ENCODE peak calls at places on chromosome 3, in seven cellular contexts. X is choroid plexus epithelial cell; J is gastrocnemius medialis; Z is transverse colon; P is foreskin fibroblast; K is adrenal gland; A is CD8-positive, alpha-beta T cell. M is an unnamed sample.

GRCh38 chr3:178397836-178398235 is 138.4 kb upstream of the KCNMB2 start:
- DNase-seq in Z (no peak), K (no peak), J (no peak), P (no peak), A (no peak), X (no peak), M (peak; percentile 15)

GRCh38 chr3:160278210-160278609 is 53.0 kb downstream of the C3orf80 start:
- DNase-seq in A (no peak), Z (no peak), X (no peak), J (no peak), P (no peak), K (no peak), M (no peak)

GRCh38 chr3:142211034-142211433 is 14.4 kb downstream of the GK5 start:
- DNase-seq in K (no peak), J (no peak), X (peak; percentile 43), P (peak; percentile 23), A (no peak), Z (no peak), M (peak; percentile 50)

GRCh38 chr3:155111971-155112370 is 31.9 kb downstream of the MME start:
- DNase-seq in X (no peak), P (no peak), Z (no peak), A (no peak), K (no peak), J (no peak), M (no peak)

GRCh38 chr3:42872718-42873117 is 3.0 kb downstream of the CYP8B1 start:
- DNase-seq in K (no peak), P (no peak), Z (no peak), X (no peak), J (no peak), A (no peak), M (peak; percentile 30)

GRCh38 chr3:117133066-117133465 is 423.5 kb downstream of the TUSC7 start:
- DNase-seq in Z (no peak), J (no peak), K (no peak), A (no peak), P (peak; percentile 13), X (no peak), M (no peak)

GRCh38 chr3:197364410-197365071 is 66.1 kb upstream of the DLG1 start:
- DNase-seq in A (no peak), X (no peak), Z (no peak), P (peak; percentile 26), J (no peak), K (no peak), M (no peak)

GRCh38 chr3:173191611-173192010 is 50.6 kb upstream of the SPATA16 start:
- DNase-seq in K (no peak), J (no peak), P (no peak), X (peak; percentile 1), Z (no peak), A (no peak), M (peak; percentile 2)

GRCh38 chr3:73621388-73621787 is 3.4 kb downstream of the PDZRN3 start:
- DNase-seq in X (peak; percentile 22), J (peak; percentile 32), A (no peak), Z (no peak), K (no peak), P (peak; percentile 41), M (no peak)

GRCh38 chr3:31472479-31473390 is 60.0 kb upstream of the STT3B start:
- DNase-seq in X (peak; percentile 96), A (peak; percentile 21), Z (no peak), J (no peak), K (no peak), P (peak; percentile 3), M (peak; percentile 78)

GRCh38 chr3:67875338-67875737 is 220.9 kb upstream of the SUCLG2 start:
- DNase-seq in J (no peak), P (peak; percentile 60), X (no peak), Z (no peak), K (peak; percentile 68), A (no peak), M (peak; percentile 22)

GRCh38 chr3:187318819-187319616 is 27.5 kb upstream of the MASP1 start:
- DNase-seq in J (no peak), K (peak; percentile 55), X (peak; percentile 89), P (peak; percentile 86), A (peak; percentile 30), Z (peak; percentile 26), M (peak; percentile 79)

GRCh38 chr3:69113536-69113935 is 8.9 kb downstream of the LMOD3 start:
- DNase-seq in A (no peak), J (no peak), P (peak; percentile 39), Z (no peak), X (no peak), K (no peak), M (peak; percentile 28)

GRCh38 chr3:150140614-150141321 is 170.1 kb upstream of the PFN2 start:
- DNase-seq in P (no peak), X (no peak), A (no peak), J (no peak), Z (no peak), K (peak; percentile 52), M (no peak)

GRCh38 chr3:192639987-192640386 is 87.4 kb downstream of the FGF12 start:
- DNase-seq in Z (no peak), A (no peak), K (no peak), X (no peak), J (no peak), P (no peak), M (no peak)

GRCh38 chr3:117788086-117788485 is 1078.5 kb downstream of the TUSC7 start:
- DNase-seq in A (no peak), J (no peak), X (peak; percentile 90), Z (no peak), P (peak; percentile 94), K (peak; percentile 79), M (peak; percentile 52)

DNA sequence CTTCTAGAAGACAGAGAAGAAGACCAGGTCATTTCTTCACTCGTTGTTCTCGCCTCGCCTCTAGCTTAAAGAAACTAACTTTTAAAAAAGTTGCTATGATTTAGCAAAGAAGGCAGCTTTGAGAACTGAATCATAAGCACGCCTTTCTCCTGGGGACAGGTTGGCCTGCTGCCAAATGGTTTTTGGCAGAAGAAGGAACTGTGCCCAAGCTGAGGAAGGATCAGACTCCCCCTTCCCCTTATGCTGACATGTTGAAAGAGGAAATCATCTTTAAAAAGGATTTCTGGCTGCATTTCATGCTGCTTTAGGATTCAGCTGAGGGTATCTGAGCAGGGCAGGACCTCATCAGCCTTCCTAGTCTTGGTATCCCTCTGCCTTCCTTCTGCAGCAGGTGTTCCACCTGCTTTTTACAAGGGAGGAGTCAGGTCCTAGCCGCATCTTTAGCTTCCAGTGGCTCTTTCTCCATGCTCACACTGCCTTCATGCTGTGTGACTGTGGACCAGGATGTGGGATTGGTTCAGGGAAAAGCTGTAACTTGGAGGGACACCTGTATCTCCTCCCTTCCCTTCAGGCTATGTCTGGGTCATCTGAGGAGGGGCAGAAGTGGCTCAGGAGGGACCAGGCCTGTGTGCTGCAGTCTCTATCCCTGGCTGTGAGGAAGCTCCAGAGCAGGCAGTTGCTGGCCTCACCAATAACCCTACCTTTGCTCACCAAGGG is 34.1 kb upstream of the HACD2 start:
- DNase-seq in Z (peak; percentile 60), K (peak; percentile 78), J (peak; percentile 20), P (peak; percentile 88), A (no peak), X (peak; percentile 84), M (peak; percentile 87)
- H3K4me3 ChIP-seq in Z (peak overlapping the region; percentile 7), K (no peak overlapping the region), J (no peak overlapping the region), P (no peak overlapping the region), A (no peak overlapping the region), X (no peak overlapping the region), M (no peak overlapping the region)

GRCh38 chr3:114155370-114155821 is 23.5 kb downstream of the DRD3 start:
- DNase-seq in K (peak; percentile 56), Z (peak; percentile 9), P (peak; percentile 31), J (no peak), X (peak; percentile 41), A (peak; percentile 14), M (peak; percentile 57)
- TF ChIP-seq CTCF in K (peak; percentile 37), Z (no peak), P (peak; percentile 52), J (no peak), X (peak; percentile 77), A (peak; percentile 23), M (peak; percentile 62)

GRCh38 chr3:125120370-125121122 is 64.7 kb upstream of the HEG1 start:
- DNase-seq in A (no peak), Z (no peak), J (no peak), P (peak; percentile 58), X (peak; percentile 48), K (no peak), M (no peak)
- H3K4me3 ChIP-seq in A (no peak overlapping the region), Z (no peak overlapping the region), J (peak overlapping the region; percentile 2), P (no peak overlapping the region), X (no peak overlapping the region), K (no peak overlapping the region), M (no peak overlapping the region)

GRCh38 chr3:171485338-171485737 is 25.1 kb upstream of the TNIK start:
- DNase-seq in P (no peak), A (no peak), J (no peak), K (no peak), Z (no peak), X (no peak), M (no peak)
- TF ChIP-seq CTCF in P (no peak), A (no peak), J (no peak), K (no peak), Z (no peak), X (no peak), M (no peak)

DNA sequence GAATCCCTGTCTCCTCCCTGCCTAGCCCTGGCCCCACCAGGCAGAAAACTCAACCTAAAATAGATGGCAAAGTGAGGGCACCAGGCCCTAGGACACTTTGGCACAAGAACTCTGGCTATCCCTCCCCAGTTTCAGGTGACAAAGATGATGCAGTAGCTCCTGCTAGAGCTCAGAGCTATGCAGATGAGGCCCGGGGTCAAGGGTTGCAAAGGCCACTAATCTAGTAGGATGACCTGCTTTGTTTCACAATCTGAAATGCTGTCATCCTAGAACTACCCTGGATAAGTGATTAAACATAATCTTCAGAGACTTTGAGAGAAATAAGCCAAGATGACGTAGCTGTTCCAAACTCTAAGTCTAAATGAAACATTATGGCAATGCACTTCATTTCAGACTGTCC is 24.0 kb upstream of the PIK3R4 start:
- DNase-seq in X (no peak), A (no peak), P (no peak), Z (no peak), K (no peak), J (no peak), M (no peak)
- H3K4me3 ChIP-seq in X (no peak overlapping the region), A (no peak overlapping the region), P (no peak overlapping the region), Z (no peak overlapping the region), K (no peak overlapping the region), J (no peak overlapping the region), M (no peak overlapping the region)

GRCh38 chr3:462851-463250 is 266.3 kb downstream of the CHL1 start:
- DNase-seq in X (no peak), Z (no peak), K (no peak), A (no peak), P (no peak), J (no peak), M (no peak)

GRCh38 chr3:463793-464192 is 267.2 kb downstream of the CHL1 start:
- DNase-seq in X (no peak), J (no peak), Z (no peak), P (no peak), A (no peak), K (no peak), M (no peak)

GRCh38 chr3:464255-464654 is 267.7 kb downstream of the CHL1 start:
- DNase-seq in P (no peak), K (no peak), X (no peak), J (no peak), Z (no peak), A (no peak), M (no peak)

GRCh38 chr3:473284-473800 is 276.8 kb downstream of the CHL1 start:
- DNase-seq in J (no peak), P (no peak), A (no peak), Z (no peak), X (no peak), K (no peak), M (no peak)

GRCh38 chr3:468172-468571 is 271.6 kb downstream of the CHL1 start:
- DNase-seq in Z (no peak), J (no peak), P (no peak), X (no peak), K (no peak), A (no peak), M (no peak)
- TF ChIP-seq CTCF in Z (no peak), J (no peak), P (no peak), X (peak; percentile 40), K (no peak), A (no peak), M (peak; percentile 40)

M was measured in cardiac fibroblast.